ENCODE peak calls at places on chromosomes 3 and 15, in eight cellular contexts. R is lower lobe of right lung, P is transverse colon, M is right lobe of liver, Q is WERI-Rb-1, B is OCI-LY7, U is esophagus squamous epithelium, H is cardiac fibroblast. I is an unnamed sample.

GRCh38 chr15:63491979-63492378 is 12.4 kb upstream of the USP3 start:
- DNase-seq in R (no peak), P (no peak), Q (peak; percentile 33), B (no peak), H (peak; percentile 34), U (no peak), M (no peak), I (peak; percentile 49)

GRCh38 chr3:129326591-129326990 is 47.9 kb downstream of the HMCES start:
- DNase-seq in M (no peak), U (no peak), P (no peak), H (no peak), B (no peak), Q (no peak), R (no peak), I (no peak)

GRCh38 chr3:120451670-120452220 is 953 bp upstream of the FSTL1 start:
- DNase-seq in R (no peak), U (no peak), P (no peak), M (no peak), B (no peak), Q (no peak), H (no peak), I (no peak)

GRCh38 chr3:64134882-64135281 is 90.4 kb downstream of the PRICKLE2 start:
- DNase-seq in U (no peak), M (no peak), R (no peak), H (no peak), Q (no peak), P (no peak), B (no peak), I (no peak)

GRCh38 chr15:66834863-66835557 is 133.0 kb downstream of the SMAD6 start:
- DNase-seq in P (no peak), U (no peak), H (no peak), B (no peak), M (no peak), R (peak; percentile 69), Q (no peak), I (no peak)

GRCh38 chr3:87563712-87564111 is 287.3 kb upstream of the POU1F1 start:
- DNase-seq in R (no peak), M (no peak), H (no peak), Q (no peak), U (no peak), B (no peak), P (no peak), I (no peak)

GRCh38 chr3:88031543-88032148 is 27.2 kb downstream of the CGGBP1 start:
- DNase-seq in M (no peak), R (no peak), U (no peak), Q (no peak), B (peak; percentile 60), P (no peak), H (peak; percentile 51), I (no peak)

GRCh38 chr3:134810052-134810435 is 15.0 kb downstream of the EPHB1 start:
- DNase-seq in P (no peak), U (no peak), Q (no peak), M (no peak), B (no peak), H (no peak), R (no peak), I (no peak)

GRCh38 chr3:185943363-185944106 is 5.7 kb upstream of the TRA2B start:
- DNase-seq in P (peak; percentile 92), B (peak; percentile 88), M (peak; percentile 84), U (peak; percentile 26), H (peak; percentile 89), Q (peak; percentile 81), R (peak; percentile 89), I (peak; percentile 92)

GRCh38 chr3:184050217-184050847 is 2.5 kb upstream of the HTR3C start:
- DNase-seq in U (no peak), P (peak; percentile 12), B (peak; percentile 27), M (no peak), R (no peak), Q (no peak), H (no peak), I (no peak)

GRCh38 chr15:82572311-82572710 is 32.1 kb upstream of the RPS17 start:
- DNase-seq in Q (peak; percentile 29), B (no peak), H (no peak), P (no peak), M (no peak), U (no peak), R (no peak), I (no peak)

GRCh38 chr3:172528677-172529076 is 5.4 kb upstream of the TNFSF10 start:
- DNase-seq in H (no peak), M (no peak), B (no peak), U (no peak), P (no peak), R (no peak), Q (no peak), I (no peak)

GRCh38 chr15:65612616-65612946 is 1.6 kb upstream of the INTS14 start:
- DNase-seq in H (peak; percentile 20), B (no peak), Q (no peak), R (no peak), M (no peak), U (no peak), P (no peak), I (no peak)

GRCh38 chr3:52195823-52196331 is 2.1 kb upstream of the ALAS1 start:
- DNase-seq in B (no peak), H (peak; percentile 81), U (no peak), Q (no peak), R (peak; percentile 71), P (peak; percentile 24), M (no peak), I (no peak)

GRCh38 chr15:35293353-35294130 is 208.4 kb upstream of the NANOGP8 start:
- DNase-seq in M (no peak), P (no peak), U (no peak), H (peak; percentile 82), Q (no peak), B (no peak), R (no peak), I (no peak)

GRCh38 chr15:21260966-21261395 is 179.3 kb downstream of the POTEB3 start:
- DNase-seq in H (no peak), U (no peak), B (no peak), M (peak; percentile 19), R (peak; percentile 53), P (no peak), Q (no peak), I (peak; percentile 92)

GRCh38 chr15:35123743-35124142 is 38.6 kb upstream of the NANOGP8 start:
- DNase-seq in U (no peak), H (no peak), R (no peak), P (no peak), B (no peak), M (no peak), Q (no peak), I (no peak)

GRCh38 chr3:3800685-3801509 is 1.7 kb downstream of the LRRN1 start:
- DNase-seq in Q (no peak), B (no peak), U (no peak), H (no peak), R (peak; percentile 52), M (peak; percentile 50), P (no peak), I (no peak)

GRCh38 chr3:66353039-66353438 is 132.2 kb downstream of the SLC25A26 start:
- DNase-seq in M (no peak), U (no peak), B (no peak), Q (no peak), P (no peak), R (no peak), H (no peak), I (no peak)

GRCh38 chr15:31483053-31483923 is 156.7 kb downstream of the KLF13 start:
- DNase-seq in U (no peak), R (no peak), H (no peak), Q (no peak), B (no peak), M (no peak), P (no peak), I (peak; percentile 77)

GRCh38 chr3:127455541-127456450 is 134.7 kb downstream of the TPRA1 start:
- DNase-seq in B (peak; percentile 21), Q (peak; percentile 86), U (no peak), R (peak; percentile 72), H (peak; percentile 49), P (peak; percentile 66), M (peak; percentile 73), I (peak; percentile 92)

DNA sequence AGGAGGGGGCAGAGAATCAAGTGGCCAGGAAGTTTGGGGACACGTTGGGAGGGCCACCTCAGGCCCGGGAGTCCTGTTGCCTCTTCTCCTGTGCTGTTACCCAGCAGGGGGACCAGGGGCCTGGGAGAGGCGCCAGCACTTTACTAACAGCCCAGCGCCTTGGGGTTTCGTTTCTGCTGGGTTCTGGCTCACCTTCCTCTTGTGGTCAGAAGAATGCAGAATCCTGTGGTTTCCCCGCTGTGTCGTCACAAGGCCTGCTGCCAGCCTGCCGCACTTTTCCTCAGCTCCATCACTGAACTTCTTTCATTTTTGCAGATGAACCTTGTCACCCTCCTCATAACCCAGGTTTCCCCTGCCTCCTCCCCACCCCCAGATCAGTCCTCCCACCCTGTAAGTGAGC is 67.7 kb downstream of the SLC30A4 start:
- DNase-seq in R (peak; percentile 88), Q (no peak), H (peak; percentile 96), M (peak; percentile 66), P (peak; percentile 80), U (no peak), B (peak; percentile 37), I (peak; percentile 92)
- TF ChIP-seq CTCF in R (no peak), Q (no peak), H (peak; percentile 42), M (no peak), P (no peak), U (no peak), B (no peak), I (no peak)

GRCh38 chr15:69061414-69061842 is 46.9 kb downstream of the NOX5 start:
- DNase-seq in P (no peak), Q (no peak), B (no peak), U (no peak), H (no peak), R (no peak), M (no peak), I (no peak)
- TF ChIP-seq CTCF in P (no peak), Q (no peak), B (peak; percentile 25), U (no peak), H (no peak), R (no peak), M (no peak), I (no peak)

DNA sequence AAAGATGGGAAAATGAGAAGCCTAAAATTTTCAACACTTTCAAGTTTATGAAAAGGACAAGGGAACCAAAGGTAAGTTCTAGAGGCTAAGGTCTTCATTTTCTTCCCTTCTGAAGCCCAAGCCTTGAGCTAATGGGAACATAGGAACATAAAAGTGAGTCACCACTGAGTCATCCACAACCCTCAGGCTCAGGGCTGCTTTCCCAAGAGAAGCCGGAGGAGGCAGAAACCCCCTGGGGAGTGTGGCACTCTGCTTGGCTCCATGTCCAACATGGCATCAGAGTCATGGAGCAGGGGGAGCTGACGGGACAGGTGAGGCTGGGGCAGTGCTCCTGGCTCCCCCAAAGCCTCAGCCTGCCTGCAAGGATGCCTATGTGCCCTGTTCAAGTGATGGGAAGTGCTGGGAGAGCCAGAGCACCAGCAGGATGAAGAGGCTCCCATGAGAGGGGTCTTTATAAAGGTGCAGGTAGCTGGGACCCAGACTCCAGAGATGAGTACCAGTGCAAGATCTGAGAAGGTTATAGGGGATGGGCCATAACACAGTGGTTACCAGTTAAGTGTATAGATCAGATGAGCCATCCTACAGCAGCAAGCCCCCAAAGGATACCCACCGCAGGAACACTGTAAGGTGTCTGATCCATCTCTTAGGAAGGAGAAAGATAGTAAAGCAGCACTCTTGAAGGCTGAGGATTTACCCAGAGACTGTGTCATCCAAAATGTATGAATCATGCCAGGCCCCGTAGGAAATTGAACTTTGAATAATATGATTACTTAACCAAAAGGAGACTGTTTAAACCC is 31.8 kb upstream of the RYR3 start:
- DNase-seq in R (no peak), H (peak; percentile 95), M (no peak), B (no peak), P (no peak), Q (no peak), U (no peak), I (no peak)
- TF ChIP-seq CTCF in R (no peak), H (peak; percentile 35), M (no peak), B (no peak), P (no peak), Q (no peak), U (no peak), I (no peak)

GRCh38 chr15:68053997-68054657 is at the start of gene PIAS1:
- DNase-seq in R (peak; percentile 98), H (peak; percentile 90), M (peak; percentile 98), B (peak; percentile 96), P (peak; percentile 95), Q (peak; percentile 96), U (peak; percentile 76), I (peak; percentile 98)
- TF ChIP-seq CTCF in R (no peak), H (no peak), M (no peak), B (peak; percentile 44), P (no peak), Q (no peak), U (no peak), I (no peak)